ENCODE peak calls at places on chromosomes 5 and 9, in ten cellular contexts. G is T-cell; Z is stimulated activated CD4-positive, alpha-beta T cell treated with anti-CD3 and anti-CD28 coated beads, Interleukin-12 subunit alpha, Interleukin-12 subunit beta, amount 100 ng/mL, for 4 hours; T is H54; Q is activated effector memory CD4-positive, alpha-beta T cell treated with Interleukin-2 at 50 U/mL for 16 hours; W is left lobe of liver; N is H7; P is brain microvascular endothelial cell; R is stimulated activated CD8-positive, alpha-beta memory T cell treated with anti-CD3 and anti-CD28 coated beads, Interleukin-4, amount 100 ng/mL, for 48 hours; D is central memory CD4-positive, alpha-beta T cell. I is an unnamed sample.
A peak's percentile ranks its signal among the peaks of the same experiment; 100 is the strongest.

GRCh38 chr5:144237851-144238250 is 67.2 kb downstream of the KCTD16 start:
- DNase-seq in G (no peak), Z (no peak), T (no peak), Q (no peak), W (no peak), N (no peak), P (no peak), R (no peak), D (no peak), I (no peak)

GRCh38 chr5:55102345-55102744 is at the start of gene GZMA:
- DNase-seq in G (peak; percentile 18), Z (no peak), T (no peak), Q (peak; percentile 16), W (no peak), N (no peak), P (no peak), R (peak; percentile 39), D (peak; percentile 77), I (no peak)

GRCh38 chr5:61732796-61733195 is 400.7 kb downstream of the ZSWIM6 start:
- DNase-seq in G (no peak), Z (no peak), T (no peak), Q (no peak), W (no peak), N (peak; percentile 10), P (no peak), R (no peak), D (no peak), I (no peak)

GRCh38 chr9:38344566-38345324 is 47.8 kb upstream of the ALDH1B1 start:
- DNase-seq in G (no peak), Z (no peak), T (no peak), Q (no peak), W (peak; percentile 21), N (no peak), P (no peak), R (no peak), D (no peak), I (no peak)

GRCh38 chr5:88672644-88673493 is 210.1 kb downstream of the MEF2C start:
- DNase-seq in G (no peak), Z (no peak), T (no peak), Q (no peak), W (no peak), N (peak; percentile 79), P (no peak), R (no peak), D (no peak), I (no peak)

GRCh38 chr9:77848897-77849296 is 182.7 kb downstream of the GNAQ start:
- DNase-seq in G (no peak), Z (no peak), T (peak; percentile 84), Q (no peak), W (no peak), N (no peak), P (peak; percentile 90), R (no peak), D (no peak), I (no peak)

GRCh38 chr5:14599717-14600116 is 18.1 kb downstream of the OTULINL start:
- DNase-seq in G (no peak), Z (no peak), T (no peak), Q (no peak), W (no peak), N (no peak), P (no peak), R (no peak), D (no peak), I (no peak)

GRCh38 chr5:180367991-180368390 is 14.9 kb upstream of the GFPT2 start:
- DNase-seq in G (no peak), Z (no peak), T (no peak), Q (no peak), W (no peak), N (no peak), P (no peak), R (no peak), D (no peak), I (no peak)

GRCh38 chr9:121945849-121946248 is 147.3 kb downstream of the TTLL11 start:
- DNase-seq in G (no peak), Z (no peak), T (peak; percentile 80), Q (no peak), W (no peak), N (no peak), P (peak; percentile 10), R (no peak), D (no peak), I (no peak)

GRCh38 chr5:72138943-72139467 is 31.7 kb downstream of the MAP1B start:
- DNase-seq in G (no peak), Z (no peak), T (peak; percentile 11), Q (no peak), W (no peak), N (no peak), P (peak; percentile 94), R (peak; percentile 33), D (no peak), I (no peak)

GRCh38 chr9:124500796-124501611 is 6.2 kb downstream of the NR5A1 start:
- DNase-seq in G (no peak), Z (no peak), T (no peak), Q (no peak), W (no peak), N (no peak), P (no peak), R (no peak), D (no peak), I (no peak)

GRCh38 chr5:13976867-13977479 is 32.5 kb upstream of the DNAH5 start:
- DNase-seq in G (no peak), Z (no peak), T (peak; percentile 62), Q (no peak), W (no peak), N (peak; percentile 32), P (peak; percentile 27), R (no peak), D (no peak), I (no peak)

GRCh38 chr5:180813418-180813817 is 10.8 kb upstream of the MGAT1 start:
- DNase-seq in G (no peak), Z (no peak), T (no peak), Q (no peak), W (peak; percentile 43), N (no peak), P (no peak), R (no peak), D (no peak), I (no peak)

GRCh38 chr5:71924980-71925379 is 182.3 kb upstream of the MAP1B start:
- DNase-seq in G (no peak), Z (no peak), T (no peak), Q (no peak), W (no peak), N (no peak), P (peak; percentile 48), R (no peak), D (no peak), I (no peak)

GRCh38 chr5:126015244-126016054 is 407.8 kb upstream of the GRAMD2B start:
- DNase-seq in G (no peak), Z (no peak), T (peak; percentile 2), Q (no peak), W (no peak), N (no peak), P (peak; percentile 36), R (no peak), D (no peak), I (no peak)

GRCh38 chr5:79236970-79237734 is 1.2 kb downstream of the JMY start:
- DNase-seq in G (peak; percentile 16), Z (peak; percentile 24), T (no peak), Q (peak; percentile 24), W (peak; percentile 73), N (peak; percentile 63), P (peak; percentile 16), R (peak; percentile 62), D (peak; percentile 33), I (no peak)

GRCh38 chr9:29312327-29312726 is 1739.0 kb upstream of the C9orf72 start:
- DNase-seq in G (no peak), Z (no peak), T (no peak), Q (no peak), W (no peak), N (no peak), P (no peak), R (no peak), D (no peak), I (no peak)

GRCh38 chr9:68887232-68887631 is 126.7 kb downstream of the PRKACG start:
- DNase-seq in G (no peak), Z (no peak), T (no peak), Q (no peak), W (no peak), N (no peak), P (no peak), R (no peak), D (no peak), I (no peak)

GRCh38 chr5:88544131-88544530 is 275.5 kb upstream of the TMEM161B start:
- DNase-seq in G (no peak), Z (no peak), T (no peak), Q (no peak), W (no peak), N (no peak), P (no peak), R (no peak), D (no peak), I (no peak)

GRCh38 chr5:173888473-173889135 is 455 bp downstream of the CPEB4 start:
- DNase-seq in G (no peak), Z (no peak), T (no peak), Q (no peak), W (no peak), N (peak; percentile 57), P (no peak), R (no peak), D (no peak), I (no peak)

GRCh38 chr5:39452846-39453245 is 28.1 kb upstream of the DAB2 start:
- DNase-seq in G (no peak), Z (no peak), T (no peak), Q (no peak), W (no peak), N (no peak), P (no peak), R (no peak), D (no peak), I (no peak)

GRCh38 chr5:93829346-93829745 is 87.9 kb upstream of the POU5F2 start:
- DNase-seq in G (no peak), Z (no peak), T (no peak), Q (no peak), W (no peak), N (no peak), P (no peak), R (no peak), D (no peak), I (no peak)

GRCh38 chr9:77290373-77290772 is 113.0 kb downstream of the VPS13A start:
- DNase-seq in G (no peak), Z (no peak), T (no peak), Q (no peak), W (no peak), N (no peak), P (no peak), R (no peak), D (no peak), I (no peak)

GRCh38 chr9:118558891-118559290 is 810.3 kb downstream of the BRINP1 start:
- DNase-seq in G (no peak), Z (no peak), T (no peak), Q (no peak), W (no peak), N (no peak), P (no peak), R (no peak), D (no peak), I (no peak)

GRCh38 chr9:98215821-98216220 is 23.4 kb upstream of the CORO2A start:
- DNase-seq in G (peak; percentile 28), Z (no peak), T (no peak), Q (no peak), W (no peak), N (peak; percentile 88), P (no peak), R (no peak), D (no peak), I (no peak)

GRCh38 chr9:36501727-36502126 is 71.0 kb upstream of the MELK start:
- DNase-seq in G (no peak), Z (no peak), T (no peak), Q (no peak), W (peak; percentile 49), N (no peak), P (no peak), R (no peak), D (no peak), I (no peak)

I was measured in NT2/D1.